ENCODE peak calls at places on chromosome 21, in seven cellular contexts. M is HepG2, C is HCT116, D is WTC11, G is K562, F is GM12878, E is H1. Z is an unnamed sample.

GRCh38 chr21:45831991-45832740 is 149.4 kb upstream of the COL6A1 start:
- DNase-seq in G (no peak), F (no peak), C (no peak), M (no peak), D (no peak), E (no peak), Z (no peak)

GRCh38 chr21:45228171-45228641 is 59.5 kb downstream of the POFUT2 start:
- DNase-seq in M (peak; percentile 12), G (no peak), E (no peak), D (no peak), F (no peak), C (peak; percentile 46), Z (no peak)

GRCh38 chr21:45386336-45386727 is 18.6 kb upstream of the COL18A1 start:
- DNase-seq in F (no peak), M (no peak), D (no peak), C (no peak), G (no peak), E (no peak), Z (no peak)

GRCh38 chr21:31446206-31446900 is 102.3 kb upstream of the TIAM1 start:
- DNase-seq in F (no peak), M (no peak), G (no peak), E (no peak), C (no peak), D (no peak), Z (no peak)

GRCh38 chr21:46208761-46209721 is 19.5 kb downstream of the LSS start:
- DNase-seq in C (no peak), F (no peak), D (peak; percentile 5), G (no peak), E (no peak), M (no peak), Z (no peak)

GRCh38 chr21:44533121-44533890 is 6.7 kb downstream of the KRTAP10-1 start:
- DNase-seq in C (no peak), G (no peak), D (no peak), E (no peak), M (no peak), F (no peak), Z (no peak)

GRCh38 chr21:25456672-25457071 is 150.6 kb downstream of the MRPL39 start:
- DNase-seq in F (peak; percentile 77), C (no peak), E (no peak), D (no peak), M (no peak), G (no peak), Z (no peak)

GRCh38 chr21:25359724-25360123 is 247.6 kb downstream of the MRPL39 start:
- DNase-seq in F (no peak), D (no peak), G (no peak), C (no peak), M (no peak), E (no peak), Z (no peak)

GRCh38 chr21:16837319-16837718 is 675.5 kb upstream of the CXADR start:
- DNase-seq in C (no peak), F (no peak), M (no peak), G (no peak), D (no peak), E (no peak), Z (no peak)

GRCh38 chr21:27001526-27001925 is 34.6 kb upstream of the ADAMTS5 start:
- DNase-seq in E (no peak), D (no peak), F (no peak), M (no peak), C (no peak), G (no peak), Z (no peak)

GRCh38 chr21:16624468-16625102 is 888.3 kb upstream of the CXADR start:
- DNase-seq in E (no peak), C (no peak), M (no peak), D (no peak), G (no peak), F (no peak), Z (peak; percentile 37)

GRCh38 chr21:35696644-35697043 is 363.7 kb downstream of the SETD4 start:
- DNase-seq in D (no peak), E (no peak), C (no peak), F (no peak), G (no peak), M (no peak), Z (peak; percentile 17)

GRCh38 chr21:31609081-31609480 is 50.4 kb upstream of the SOD1 start:
- DNase-seq in G (peak; percentile 19), M (no peak), C (no peak), D (peak; percentile 60), E (peak; percentile 21), F (no peak), Z (no peak)

GRCh38 chr21:45351061-45351460 is 53.9 kb upstream of the COL18A1 start:
- DNase-seq in M (no peak), E (no peak), C (no peak), F (no peak), G (no peak), D (no peak), Z (no peak)

GRCh38 chr21:46438241-46438640 is 20.4 kb upstream of the DIP2A start:
- DNase-seq in M (no peak), E (no peak), F (no peak), C (no peak), G (no peak), D (no peak), Z (no peak)

GRCh38 chr21:45906196-45906805 is 75.3 kb upstream of the COL6A1 start:
- DNase-seq in D (no peak), G (no peak), C (no peak), F (no peak), E (no peak), M (no peak), Z (no peak)

GRCh38 chr21:33651965-33652680 is 9.8 kb downstream of the ITSN1 start:
- DNase-seq in E (no peak), M (no peak), G (no peak), C (no peak), D (no peak), F (no peak), Z (no peak)

GRCh38 chr21:31911138-31911907 is 38.5 kb downstream of the HUNK start:
- DNase-seq in M (no peak), F (no peak), C (no peak), G (no peak), E (no peak), D (no peak), Z (no peak)

DNA sequence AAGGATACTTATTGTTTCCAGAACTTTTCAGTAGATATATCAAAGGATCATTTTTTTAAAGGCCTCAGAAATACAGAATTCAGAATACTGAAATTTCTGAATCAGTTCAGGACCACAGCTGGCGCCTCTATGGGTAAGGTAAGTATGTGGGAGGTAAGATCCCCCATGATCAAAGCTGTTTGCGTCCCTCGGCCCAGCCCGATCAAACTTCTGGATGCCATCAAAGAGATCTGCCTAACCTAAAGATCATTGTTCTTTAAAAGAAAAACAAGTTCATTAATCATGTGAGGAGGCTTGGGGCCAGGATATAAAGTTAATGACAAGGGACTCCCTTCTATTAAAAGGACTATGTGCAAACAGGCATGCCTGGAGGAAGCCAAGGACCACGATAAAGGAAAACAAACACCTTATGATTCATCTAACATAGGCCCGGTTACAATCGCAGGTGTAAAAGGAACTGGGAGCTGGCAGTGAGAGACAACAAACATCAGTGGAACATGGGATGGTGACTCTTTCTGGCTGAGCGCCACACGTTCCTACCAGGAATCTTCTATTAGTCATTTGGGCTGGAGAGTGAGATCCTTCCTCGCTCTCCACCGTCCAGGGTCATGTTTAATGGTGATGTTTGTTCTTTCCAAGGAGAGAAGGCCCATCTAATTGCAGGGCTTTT is 2.8 kb upstream of the BACE2 start:
- DNase-seq in E (no peak), C (no peak), M (peak; percentile 5), D (no peak), G (no peak), F (no peak), Z (no peak)
- TF ChIP-seq SP1 in E (no peak), C (peak; percentile 27), M (no peak), D (no peak), G (no peak), F (no peak), Z (no peak)

GRCh38 chr21:38308010-38308784 is 51.4 kb downstream of the KCNJ15 start:
- DNase-seq in E (no peak), C (no peak), F (no peak), M (no peak), G (no peak), D (no peak), Z (no peak)

GRCh38 chr21:38308785-38309119 is 52.0 kb downstream of the KCNJ15 start:
- DNase-seq in F (no peak), G (no peak), M (no peak), C (no peak), D (no peak), E (no peak), Z (no peak)

GRCh38 chr21:38303300-38303699 is 46.5 kb downstream of the KCNJ15 start:
- DNase-seq in F (no peak), M (no peak), E (no peak), C (no peak), G (no peak), D (no peak), Z (no peak)

GRCh38 chr21:38306407-38306806 is 49.6 kb downstream of the KCNJ15 start:
- DNase-seq in E (no peak), C (no peak), F (no peak), D (no peak), M (no peak), G (no peak), Z (no peak)

DNA sequence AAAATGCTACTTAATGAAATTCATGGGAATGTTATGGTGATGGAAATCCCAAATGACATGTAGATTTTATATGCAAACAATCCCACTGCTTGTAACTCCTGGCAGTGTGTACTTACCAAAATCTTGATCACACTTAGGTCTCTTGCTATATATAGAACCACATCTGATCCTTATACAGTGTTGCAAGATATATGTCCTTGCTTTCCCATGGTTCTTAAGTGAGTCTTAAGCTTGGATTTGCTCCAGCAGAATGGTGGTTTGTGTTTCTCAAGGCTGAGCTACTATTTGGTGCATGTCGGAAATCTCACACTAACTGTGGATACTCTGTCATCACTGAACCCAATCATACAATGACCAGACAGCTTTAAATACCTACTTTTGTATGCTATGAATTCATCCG is 50.0 kb downstream of the KCNJ15 start:
- DNase-seq in E (no peak), F (no peak), D (no peak), C (no peak), G (no peak), M (no peak), Z (no peak)
- TF ChIP-seq SP1 in E (no peak), F (no peak), D (no peak), C (no peak), G (no peak), M (no peak), Z (no peak)

DNA sequence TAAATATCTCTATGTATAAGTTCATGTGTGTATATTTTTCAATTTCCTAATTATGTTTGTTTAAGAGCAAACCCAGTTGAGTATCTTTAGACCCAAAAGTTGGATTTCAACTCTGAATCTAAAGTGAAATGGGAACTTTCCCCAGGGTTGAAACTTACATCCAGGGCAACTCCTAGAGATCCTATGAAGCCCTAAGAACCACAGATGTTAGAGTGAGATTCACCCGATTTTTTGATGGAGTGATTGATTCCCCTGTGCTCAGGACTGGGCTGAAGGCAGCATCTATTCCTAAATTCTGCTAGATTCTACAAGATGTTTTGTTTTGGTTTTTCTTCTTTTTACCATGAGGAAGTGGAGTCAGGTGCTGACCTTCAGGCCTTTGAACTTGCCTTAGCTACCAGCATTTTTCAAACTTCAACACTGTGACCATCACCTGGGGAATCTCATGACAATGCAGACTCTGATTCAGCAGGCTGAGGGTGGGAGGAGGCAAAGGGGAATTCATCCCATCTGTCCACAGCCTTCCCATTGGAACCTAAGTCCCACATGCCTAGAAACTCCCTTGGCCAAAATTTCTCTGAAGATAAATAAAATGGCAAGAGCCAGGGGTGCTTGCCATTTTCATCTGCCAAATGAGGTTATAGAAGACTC is 145.5 kb downstream of the ETS2 start:
- DNase-seq in G (no peak), M (no peak), C (no peak), D (no peak), E (no peak), F (no peak), Z (no peak)
- TF ChIP-seq SP1 in G (no peak), M (no peak), C (no peak), D (no peak), E (no peak), F (no peak), Z (no peak)

GRCh38 chr21:23249760-23250159 is 2251.6 kb downstream of the NCAM2 start:
- DNase-seq in F (no peak), G (no peak), C (no peak), E (no peak), M (no peak), D (no peak), Z (no peak)
- TF ChIP-seq SP1 in F (no peak), G (no peak), C (no peak), E (no peak), M (no peak), D (no peak), Z (no peak)